ENCODE peak calls at places on chromosomes 1 and 21, in seven cellular contexts. W is stimulated activated CD4-positive, alpha-beta T cell treated with anti-CD3 and anti-CD28 coated beads, TNF-alpha, amount 100 ng/mL, for 1 hour; R is transverse colon; D is mammary epithelial cell; Q is NCI-H2081; C is WERI-Rb-1; U is GM18507. B is an unnamed sample.

GRCh38 chr21:23858878-23859277 is 1748.4 kb downstream of the MRPL39 start:
- DNase-seq in W (no peak), R (no peak), D (no peak), Q (no peak), C (no peak), U (no peak), B (no peak)

GRCh38 chr1:16612332-16613172 is 812 bp downstream of the NBPF1 start:
- DNase-seq in W (no peak), R (peak), D (peak), Q (no peak), C (peak), U (no peak), B (peak)

GRCh38 chr1:160726114-160726497 is 12.9 kb upstream of the SLAMF7 start:
- DNase-seq in W (no peak), R (no peak), D (peak), Q (no peak), C (no peak), U (no peak), B (no peak)

GRCh38 chr1:244044423-244044822 is 6.7 kb upstream of the ZBTB18 start:
- DNase-seq in W (no peak), R (no peak), D (no peak), Q (no peak), C (no peak), U (no peak), B (no peak)

GRCh38 chr1:844472-845026 is 79.2 kb upstream of the SAMD11 start:
- DNase-seq in W (no peak), R (no peak), D (no peak), Q (no peak), C (no peak), U (no peak), B (no peak)

GRCh38 chr1:32094721-32095521 is 12.9 kb upstream of the KPNA6 start:
- DNase-seq in W (no peak), R (peak), D (no peak), Q (no peak), C (no peak), U (no peak), B (peak)

GRCh38 chr1:1175221-1176062 is 1.8 kb downstream of the TTLL10 start:
- DNase-seq in W (no peak), R (no peak), D (no peak), Q (no peak), C (no peak), U (no peak), B (no peak)

GRCh38 chr1:67970088-67970487 is 80.3 kb downstream of the DIRAS3 start:
- DNase-seq in W (no peak), R (no peak), D (peak), Q (no peak), C (no peak), U (no peak), B (no peak)

GRCh38 chr1:245095903-245096302 is 58.9 kb upstream of the KIF26B start:
- DNase-seq in W (no peak), R (no peak), D (no peak), Q (no peak), C (no peak), U (no peak), B (no peak)

GRCh38 chr1:210475806-210476205 is 147.1 kb downstream of the HHAT start:
- DNase-seq in W (no peak), R (no peak), D (no peak), Q (no peak), C (no peak), U (no peak), B (no peak)

GRCh38 chr1:29893806-29894205 is 657.5 kb downstream of the PTPRU start:
- DNase-seq in W (no peak), R (no peak), D (no peak), Q (no peak), C (no peak), U (no peak), B (no peak)

GRCh38 chr1:10456661-10457060 is 6.8 kb downstream of the CORT start:
- DNase-seq in W (no peak), R (no peak), D (peak), Q (no peak), C (no peak), U (no peak), B (no peak)

GRCh38 chr1:1435094-1435903 is at the start of gene VWA1:
- DNase-seq in W (peak), R (peak), D (peak), Q (peak), C (peak), U (peak), B (peak)

GRCh38 chr1:65896721-65897120 is 104.0 kb downstream of the PDE4B start:
- DNase-seq in W (no peak), R (no peak), D (no peak), Q (no peak), C (no peak), U (no peak), B (no peak)

GRCh38 chr21:28580585-28580984 is 412.1 kb downstream of the LTN1 start:
- DNase-seq in W (no peak), R (no peak), D (no peak), Q (no peak), C (no peak), U (no peak), B (no peak)

GRCh38 chr1:178311164-178311563 is 185.6 kb downstream of the CLEC20A start:
- DNase-seq in W (no peak), R (no peak), D (no peak), Q (no peak), C (no peak), U (no peak), B (no peak)

GRCh38 chr1:1123581-1124507 is 8.0 kb upstream of the C1orf159 start:
- DNase-seq in W (no peak), R (peak), D (no peak), Q (no peak), C (no peak), U (no peak), B (no peak)

GRCh38 chr1:180911640-180912161 is 996 bp upstream of the KIAA1614 start:
- DNase-seq in W (no peak), R (no peak), D (no peak), Q (no peak), C (no peak), U (no peak), B (no peak)